ENCODE peak calls at places on chromosome 12, in six cellular contexts. Y is COR-L47, Q is skeletal muscle cell, D is occipital lobe, C is islet precursor cell, W is nephron progenitor cell. I is an unnamed sample.
A peak's percentile ranks its signal among the peaks of the same experiment; 100 is the strongest.

GRCh38 chr12:23681237-23681636 is 268.2 kb downstream of the SOX5 start:
- DNase-seq in Y (no peak), Q (no peak), D (no peak), C (no peak), W (no peak), I (no peak)

GRCh38 chr12:113062502-113063395 is 6.2 kb downstream of the DTX1 start:
- DNase-seq in Y (no peak), Q (no peak), D (no peak), C (peak; percentile 53), W (no peak), I (peak; percentile 39)

GRCh38 chr12:47192046-47192445 is 112.3 kb upstream of the AMIGO2 start:
- DNase-seq in Y (no peak), Q (no peak), D (no peak), C (no peak), W (no peak), I (no peak)

GRCh38 chr12:101299931-101300330 is 20.0 kb downstream of the UTP20 start:
- DNase-seq in Y (no peak), Q (no peak), D (no peak), C (no peak), W (no peak), I (no peak)

GRCh38 chr12:53159195-53159834 is 21.2 kb upstream of the ZNF740 start:
- DNase-seq in Y (peak; percentile 63), Q (peak; percentile 22), D (peak; percentile 42), C (peak; percentile 95), W (peak; percentile 90), I (peak; percentile 93)

GRCh38 chr12:19223695-19224094 is 94.2 kb downstream of the PLEKHA5 start:
- DNase-seq in Y (no peak), Q (peak; percentile 65), D (no peak), C (no peak), W (no peak), I (no peak)

GRCh38 chr12:121611306-121611705 is 15.0 kb upstream of the ORAI1 start:
- DNase-seq in Y (no peak), Q (no peak), D (no peak), C (peak; percentile 79), W (peak; percentile 30), I (peak; percentile 87)

GRCh38 chr12:60830381-60830780 is 1234.6 kb downstream of the SLC16A7 start:
- DNase-seq in Y (no peak), Q (no peak), D (no peak), C (no peak), W (no peak), I (no peak)

GRCh38 chr12:3964404-3964803 is 91.2 kb upstream of the PARP11 start:
- DNase-seq in Y (no peak), Q (no peak), D (no peak), C (peak; percentile 80), W (peak; percentile 39), I (peak; percentile 67)

GRCh38 chr12:50786498-50787231 is 22.8 kb downstream of the ATF1 start:
- DNase-seq in Y (no peak), Q (peak; percentile 74), D (no peak), C (peak; percentile 99), W (no peak), I (peak; percentile 89)

GRCh38 chr12:25960176-25960575 is 1.7 kb downstream of the RASSF8 start:
- DNase-seq in Y (no peak), Q (no peak), D (no peak), C (peak; percentile 74), W (peak; percentile 10), I (peak; percentile 23)

GRCh38 chr12:29534935-29535334 is 37.4 kb upstream of the OVCH1 start:
- DNase-seq in Y (no peak), Q (peak; percentile 52), D (no peak), C (peak; percentile 63), W (no peak), I (no peak)

GRCh38 chr12:13962699-13963098 is 18.7 kb downstream of the GRIN2B start:
- DNase-seq in Y (no peak), Q (no peak), D (no peak), C (peak; percentile 76), W (peak; percentile 18), I (peak; percentile 32)

GRCh38 chr12:7108042-7108927 is 729 bp downstream of the C1RL start:
- DNase-seq in Y (peak; percentile 34), Q (no peak), D (peak; percentile 25), C (peak; percentile 90), W (peak; percentile 66), I (peak; percentile 52)

GRCh38 chr12:110508071-110508586 is 6.0 kb downstream of the RAD9B start:
- DNase-seq in Y (no peak), Q (no peak), D (no peak), C (no peak), W (no peak), I (no peak)

GRCh38 chr12:51023625-51024395 is 2.4 kb downstream of the SLC11A2 start:
- DNase-seq in Y (no peak), Q (no peak), D (no peak), C (no peak), W (no peak), I (no peak)

GRCh38 chr12:76946451-76946850 is 67.6 kb upstream of the CSRP2 start:
- DNase-seq in Y (no peak), Q (no peak), D (no peak), C (no peak), W (no peak), I (no peak)

GRCh38 chr12:54273981-54274380 is 5.9 kb downstream of the CBX5 start:
- DNase-seq in Y (peak; percentile 65), Q (no peak), D (no peak), C (no peak), W (no peak), I (no peak)

GRCh38 chr12:19992311-19992710 is 376.0 kb upstream of the PDE3A start:
- DNase-seq in Y (no peak), Q (no peak), D (no peak), C (peak; percentile 91), W (no peak), I (no peak)

GRCh38 chr12:48681416-48681737 is 661 bp downstream of the KANSL2 start:
- DNase-seq in Y (no peak), Q (no peak), D (no peak), C (no peak), W (no peak), I (no peak)

GRCh38 chr12:80472912-80473500 is 29.0 kb downstream of the PTPRQ start:
- DNase-seq in Y (peak; percentile 68), Q (peak; percentile 57), D (no peak), C (peak; percentile 62), W (peak; percentile 20), I (peak; percentile 12)

GRCh38 chr12:13196302-13196921 is at the start of gene EMP1:
- DNase-seq in Y (no peak), Q (peak; percentile 99), D (peak; percentile 69), C (peak; percentile 95), W (no peak), I (peak; percentile 50)

GRCh38 chr12:6638305-6638704 is 2.5 kb upstream of the LPAR5 start:
- DNase-seq in Y (no peak), Q (no peak), D (peak; percentile 9), C (no peak), W (no peak), I (no peak)

GRCh38 chr12:32106153-32106516 is 512 bp upstream of the BICD1 start:
- DNase-seq in Y (no peak), Q (no peak), D (no peak), C (no peak), W (no peak), I (no peak)

GRCh38 chr12:49548481-49548821 is 9.6 kb downstream of the KCNH3 start:
- DNase-seq in Y (no peak), Q (no peak), D (no peak), C (no peak), W (no peak), I (no peak)

GRCh38 chr12:82470906-82471512 is 112.7 kb downstream of the METTL25 start:
- DNase-seq in Y (no peak), Q (no peak), D (no peak), C (peak; percentile 38), W (no peak), I (no peak)

GRCh38 chr12:39798429-39798828 is 178.8 kb upstream of the ABCD2 start:
- DNase-seq in Y (no peak), Q (no peak), D (no peak), C (no peak), W (no peak), I (no peak)

GRCh38 chr12:80412343-80412953 is 31.6 kb upstream of the PTPRQ start:
- DNase-seq in Y (peak; percentile 72), Q (peak; percentile 6), D (no peak), C (no peak), W (peak; percentile 12), I (no peak)

GRCh38 chr12:70842942-70843341 is 77.6 kb downstream of the PTPRR start:
- DNase-seq in Y (no peak), Q (no peak), D (no peak), C (no peak), W (no peak), I (no peak)